ENCODE peak calls at places on chromosomes 5 and 9, in five cellular contexts. Z is PC-3, A is OCI-LY7, Y is hepatocyte, I is HCT116. Q is an unnamed sample.

GRCh38 chr9:88370346-88370745 is 17.9 kb upstream of the SPIN1 start:
- DNase-seq in Z (no peak), A (no peak), Y (no peak), I (no peak), Q (no peak)

GRCh38 chr9:18473551-18474279 is at the start of gene ADAMTSL1:
- DNase-seq in Z (no peak), A (no peak), Y (peak; percentile 60), I (no peak), Q (no peak)

GRCh38 chr5:36874465-36874864 is 2.1 kb upstream of the NIPBL start:
- DNase-seq in Z (no peak), A (peak; percentile 31), Y (no peak), I (no peak), Q (no peak)

GRCh38 chr5:137146402-137146889 is 352.7 kb downstream of the SPOCK1 start:
- DNase-seq in Z (peak; percentile 74), A (no peak), Y (peak; percentile 89), I (peak; percentile 8), Q (no peak)

GRCh38 chr5:172769598-172770373 is 1.2 kb downstream of the DUSP1 start:
- DNase-seq in Z (no peak), A (peak; percentile 28), Y (peak; percentile 42), I (no peak), Q (no peak)

GRCh38 chr9:133112361-133113026 is 8.5 kb downstream of the RALGDS start:
- DNase-seq in Z (no peak), A (no peak), Y (no peak), I (no peak), Q (no peak)

GRCh38 chr5:14064841-14065240 is 78.3 kb upstream of the TRIO start:
- DNase-seq in Z (no peak), A (no peak), Y (no peak), I (no peak), Q (no peak)

GRCh38 chr5:144194148-144194547 is 23.5 kb downstream of the KCTD16 start:
- DNase-seq in Z (no peak), A (no peak), Y (no peak), I (no peak), Q (no peak)

GRCh38 chr5:143205386-143205785 is 198.1 kb downstream of the NR3C1 start:
- DNase-seq in Z (peak; percentile 48), A (no peak), Y (no peak), I (no peak), Q (no peak)

GRCh38 chr5:32531885-32532520 is 53.4 kb upstream of the SUB1 start:
- DNase-seq in Z (peak; percentile 57), A (peak; percentile 18), Y (peak; percentile 71), I (no peak), Q (peak; percentile 65)

GRCh38 chr5:10338996-10339903 is 14.2 kb upstream of the MARCHF6 start:
- DNase-seq in Z (no peak), A (no peak), Y (no peak), I (no peak), Q (no peak)

GRCh38 chr5:126234563-126235195 is 188.5 kb upstream of the GRAMD2B start:
- DNase-seq in Z (peak; percentile 60), A (peak; percentile 15), Y (peak; percentile 24), I (peak; percentile 37), Q (peak; percentile 71)

GRCh38 chr9:18994263-18994916 is 38.6 kb downstream of the SAXO1 start:
- DNase-seq in Z (no peak), A (no peak), Y (no peak), I (no peak), Q (no peak)

GRCh38 chr5:44774279-44774880 is 34.4 kb upstream of the MRPS30 start:
- DNase-seq in Z (peak; percentile 81), A (peak; percentile 42), Y (peak; percentile 65), I (peak; percentile 38), Q (peak; percentile 48)

DNA sequence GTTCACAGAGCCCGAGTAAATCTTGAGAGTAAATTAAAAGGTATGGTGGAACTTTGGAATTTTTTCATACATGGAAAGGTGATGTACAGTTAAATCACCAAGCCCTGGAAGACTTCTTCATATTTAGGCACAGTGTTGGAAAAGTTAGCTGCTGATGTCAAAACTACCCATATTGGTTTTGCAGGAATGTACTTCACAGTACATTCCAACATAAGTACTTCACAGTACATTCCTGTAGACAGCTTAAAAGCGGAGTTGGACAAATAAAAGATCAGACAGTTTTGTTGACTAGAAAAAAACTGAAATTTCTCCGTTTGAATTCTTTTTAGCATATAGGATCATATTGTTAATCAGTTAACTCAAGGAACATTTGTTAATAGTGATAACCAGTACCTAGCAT is 1.8 kb downstream of the RANBP17 start:
- DNase-seq in Z (no peak), A (no peak), Y (no peak), I (no peak), Q (no peak)
- TF ChIP-seq EZH2phosphoT487 in Z (no peak), A (no peak), Y (no peak), I (no peak), Q (no peak)

DNA sequence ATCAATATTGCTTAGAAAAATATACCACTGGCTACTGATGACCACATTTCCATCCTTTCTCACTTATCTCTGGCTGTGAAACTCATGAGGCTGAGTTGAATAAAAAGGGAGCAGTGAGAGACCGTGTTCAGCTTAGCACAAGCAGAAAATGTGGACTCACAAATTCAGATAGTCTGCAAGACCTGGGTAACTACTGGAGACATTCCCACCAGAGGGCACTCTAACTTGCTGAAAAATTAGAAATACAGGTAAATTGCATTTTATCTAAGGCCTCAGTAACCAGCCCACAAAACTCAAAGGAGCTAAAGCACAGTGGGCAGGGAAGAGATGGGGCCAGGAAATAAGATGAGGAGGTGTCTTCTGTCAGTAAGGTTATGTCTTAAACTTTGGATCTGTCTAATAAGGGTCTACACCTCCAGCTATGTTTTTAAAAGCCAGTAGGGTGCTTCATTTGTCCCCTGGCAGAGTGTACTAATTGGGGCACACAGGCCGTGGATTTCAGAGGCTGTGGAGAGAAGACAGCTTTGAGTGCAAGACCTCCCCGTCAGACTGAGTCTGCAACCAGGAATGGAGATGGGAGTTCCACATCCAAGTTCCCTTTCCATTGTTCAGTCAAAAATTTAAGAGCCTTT is 8.7 kb upstream of the NDUFB6 start:
- DNase-seq in Z (peak; percentile 77), A (peak; percentile 85), Y (peak; percentile 75), I (peak; percentile 71), Q (peak; percentile 81)
- TF ChIP-seq CTCF in Z (peak; percentile 78), A (peak; percentile 90), Y (peak; percentile 77), I (peak; percentile 72), Q (peak; percentile 81)

DNA sequence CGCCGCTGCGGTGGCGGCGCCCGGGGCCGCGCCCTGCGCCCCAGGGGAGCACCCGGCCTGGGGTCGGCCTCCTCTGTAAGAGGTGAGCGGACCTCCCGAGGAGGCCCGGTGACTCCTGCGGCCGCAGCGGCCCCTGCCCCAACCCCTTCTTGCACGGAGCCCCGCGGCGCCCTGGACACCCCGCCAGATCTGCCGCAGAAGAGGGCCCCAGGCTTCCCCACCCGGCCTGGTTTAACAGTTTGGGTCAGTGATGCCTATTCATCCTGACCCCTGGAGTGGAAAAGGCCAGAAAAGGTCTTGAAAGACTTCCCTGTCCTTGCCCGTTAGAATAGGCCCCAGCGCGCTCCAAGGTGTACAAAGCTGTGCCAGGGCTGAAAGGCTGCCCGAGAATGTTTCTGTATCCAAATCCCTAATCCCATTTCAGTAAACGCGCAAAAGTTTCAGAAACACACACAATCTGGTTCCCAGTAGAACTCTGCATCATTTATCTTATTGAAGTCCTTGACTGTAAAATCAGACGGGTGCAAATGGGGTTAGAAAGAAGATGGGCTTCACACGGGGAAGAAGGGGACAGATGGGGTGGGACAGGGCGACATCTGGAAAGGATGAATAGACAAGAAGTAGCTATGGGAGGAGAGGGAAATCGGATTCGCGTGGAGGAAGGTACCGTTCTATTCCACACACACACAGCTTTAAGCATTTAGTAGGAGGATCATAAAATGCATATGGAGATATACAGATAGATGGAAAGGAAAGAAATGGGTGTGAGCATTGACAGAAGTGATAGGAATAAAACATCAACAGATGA is 1.1 kb upstream of the SSBP2 start:
- DNase-seq in Z (no peak), A (no peak), Y (no peak), I (no peak), Q (no peak)
- TF ChIP-seq EZH2phosphoT487 in Z (no peak), A (no peak), Y (no peak), I (no peak), Q (no peak)

GRCh38 chr5:67152400-67152799 is 44.2 kb downstream of the CD180 start:
- DNase-seq in Z (no peak), A (no peak), Y (no peak), I (no peak), Q (no peak)

GRCh38 chr5:67149057-67149634 is 47.5 kb downstream of the CD180 start:
- DNase-seq in Z (no peak), A (no peak), Y (no peak), I (no peak), Q (no peak)

GRCh38 chr5:67146981-67147380 is 49.6 kb downstream of the CD180 start:
- DNase-seq in Z (no peak), A (no peak), Y (no peak), I (no peak), Q (no peak)

GRCh38 chr5:67147768-67148167 is 48.8 kb downstream of the CD180 start:
- DNase-seq in Z (no peak), A (no peak), Y (no peak), I (no peak), Q (no peak)

GRCh38 chr5:67149933-67150523 is 46.6 kb downstream of the CD180 start:
- DNase-seq in Z (peak; percentile 58), A (no peak), Y (no peak), I (no peak), Q (no peak)
- TF ChIP-seq CTCF in Z (peak; percentile 71), A (peak; percentile 53), Y (peak; percentile 60), I (peak; percentile 39), Q (peak; percentile 24)

GRCh38 chr5:73312146-73312871 is 136.3 kb downstream of the FOXD1 start:
- DNase-seq in Z (no peak), A (peak; percentile 4), Y (peak; percentile 29), I (no peak), Q (peak; percentile 36)
- TF ChIP-seq EZH2phosphoT487 in Z (no peak), A (no peak), Y (no peak), I (no peak), Q (no peak)

GRCh38 chr5:77974576-77974975 is 198.4 kb upstream of the TBCA start:
- DNase-seq in Z (no peak), A (no peak), Y (no peak), I (no peak), Q (no peak)

GRCh38 chr5:77973253-77973609 is 197.1 kb upstream of the TBCA start:
- DNase-seq in Z (no peak), A (no peak), Y (no peak), I (no peak), Q (no peak)

GRCh38 chr5:77971965-77972544 is 195.9 kb upstream of the TBCA start:
- DNase-seq in Z (no peak), A (no peak), Y (no peak), I (no peak), Q (no peak)

GRCh38 chr5:77970891-77971290 is 194.8 kb upstream of the TBCA start:
- DNase-seq in Z (no peak), A (no peak), Y (no peak), I (no peak), Q (no peak)

DNA sequence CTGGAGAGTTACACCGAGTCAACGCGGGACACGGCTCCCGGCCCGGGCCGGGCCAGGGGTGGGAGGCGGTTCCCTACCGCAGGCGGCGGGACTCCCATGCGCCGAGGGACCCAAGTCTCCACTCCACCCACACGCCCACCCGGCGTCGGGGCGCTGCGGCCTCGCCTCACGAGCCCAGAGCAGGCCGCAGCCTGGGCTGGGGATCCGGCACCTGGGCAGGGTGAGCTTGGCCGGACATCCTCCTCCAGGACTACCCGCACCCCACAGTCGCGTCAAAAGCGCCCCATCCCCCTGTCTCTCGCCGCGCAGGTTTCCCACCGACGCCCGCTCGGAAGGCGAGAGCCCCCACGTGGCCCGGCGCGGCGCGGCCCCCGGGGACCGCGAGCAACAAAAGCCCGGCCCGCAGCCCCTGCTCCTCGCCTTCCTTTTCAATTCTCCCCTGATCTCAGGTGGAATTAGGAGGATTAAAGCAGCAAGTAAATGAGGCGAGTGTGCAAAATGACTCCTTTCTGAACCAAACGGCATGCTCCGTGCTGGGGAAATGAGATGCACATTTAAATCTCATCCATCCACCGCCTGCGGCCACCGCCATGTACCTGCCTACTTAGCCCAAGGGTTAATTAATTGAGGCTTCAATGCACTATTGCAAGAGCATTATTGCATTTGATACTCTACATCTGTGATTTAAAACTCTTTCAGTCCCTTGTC is 196.6 kb upstream of the TBCA start:
- DNase-seq in Z (no peak), A (no peak), Y (peak; percentile 21), I (no peak), Q (peak; percentile 10)
- TF ChIP-seq CTCF in Z (no peak), A (no peak), Y (peak; percentile 20), I (no peak), Q (peak; percentile 19)